ENCODE peak calls at places on chromosomes 5 and 9, in four cellular contexts. F is CD8-positive, alpha-beta T cell; V is IMR-90; K is upper lobe of right lung. X is an unnamed sample. For H3K27me3, the result is how much of the 10 kb centered on the place peaks cover.

GRCh38 chr9:17905356-17906203 is 326.7 kb downstream of the SH3GL2 start:
- DNase-seq in F (no peak), V (no peak), K (no peak), X (no peak)

GRCh38 chr5:9820696-9821449 is 190.7 kb upstream of the TAS2R1 start:
- DNase-seq in F (no peak), V (peak), K (no peak), X (no peak)

GRCh38 chr5:143401846-143402463 is 1.5 kb downstream of the NR3C1 start:
- DNase-seq in F (no peak), V (peak), K (no peak), X (peak)

GRCh38 chr9:131366745-131367401 is 27.0 kb upstream of the PRRC2B start:
- DNase-seq in F (no peak), V (peak), K (no peak), X (peak)

GRCh38 chr5:1129725-1130082 is 17.8 kb upstream of the SLC12A7 start:
- DNase-seq in F (no peak), V (no peak), K (no peak), X (no peak)

GRCh38 chr5:81848368-81848767 is 97.5 kb upstream of the SSBP2 start:
- DNase-seq in F (no peak), V (no peak), K (no peak), X (no peak)

GRCh38 chr5:6026766-6027165 is 351.6 kb downstream of the MED10 start:
- DNase-seq in F (no peak), V (no peak), K (no peak), X (no peak)

GRCh38 chr5:153896701-153897100 is 142.0 kb downstream of the FAM114A2 start:
- DNase-seq in F (no peak), V (peak), K (no peak), X (peak)

GRCh38 chr9:78280982-78281668 is 15.8 kb upstream of the PSAT1 start:
- DNase-seq in F (no peak), V (peak), K (peak), X (no peak)

GRCh38 chr5:87787640-87788039 is 374.9 kb upstream of the CCNH start:
- DNase-seq in F (no peak), V (no peak), K (no peak), X (no peak)

GRCh38 chr5:171736976-171737848 is 48.4 kb upstream of the SMIM23 start:
- DNase-seq in F (no peak), V (no peak), K (peak), X (no peak)

GRCh38 chr5:170860415-170860814 is 1.4 kb upstream of the RANBP17 start:
- DNase-seq in F (no peak), V (no peak), K (no peak), X (no peak)

GRCh38 chr5:61449756-61450155 is 117.7 kb downstream of the ZSWIM6 start:
- DNase-seq in F (no peak), V (no peak), K (no peak), X (peak)

GRCh38 chr5:107551088-107551487 is 119.6 kb downstream of the EFNA5 start:
- DNase-seq in F (no peak), V (no peak), K (no peak), X (no peak)

GRCh38 chr5:9192286-9192685 is 353.6 kb downstream of the SEMA5A start:
- DNase-seq in F (no peak), V (no peak), K (no peak), X (no peak)

GRCh38 chr5:1009359-1010180 is 968 bp downstream of the NKD2 start:
- DNase-seq in F (no peak), V (no peak), K (peak), X (no peak)

GRCh38 chr5:115150512-115150911 is 19.2 kb downstream of the TRIM36 start:
- DNase-seq in F (no peak), V (no peak), K (no peak), X (no peak)

GRCh38 chr5:8033261-8033660 is 164.3 kb downstream of the MTRR start:
- DNase-seq in F (no peak), V (no peak), K (no peak), X (no peak)

GRCh38 chr5:177313561-177314259 is 2.0 kb upstream of the MXD3 start:
- DNase-seq in F (no peak), V (no peak), K (no peak), X (no peak)

GRCh38 chr9:108297025-108297424 is 558.8 kb downstream of the ACTL7B start:
- DNase-seq in F (no peak), V (peak), K (peak), X (no peak)

GRCh38 chr5:55692106-55692417 is 20.1 kb downstream of the SLC38A9 start:
- DNase-seq in F (no peak), V (no peak), K (no peak), X (no peak)

GRCh38 chr5:119088438-119088837 is 17.6 kb downstream of the DMXL1 start:
- DNase-seq in F (no peak), V (peak), K (no peak), X (no peak)

GRCh38 chr9:124212381-124213050 is 45.2 kb upstream of the NEK6 start:
- DNase-seq in F (no peak), V (peak), K (peak), X (peak)

GRCh38 chr9:77005216-77005615 is 14.2 kb upstream of the FOXB2 start:
- DNase-seq in F (no peak), V (no peak), K (no peak), X (no peak)

GRCh38 chr9:4262735-4263141 is 37.1 kb downstream of the GLIS3 start:
- DNase-seq in F (no peak), V (peak), K (no peak), X (peak)

GRCh38 chr5:158264264-158264663 is 405.3 kb upstream of the CLINT1 start:
- DNase-seq in F (no peak), V (no peak), K (no peak), X (no peak)

GRCh38 chr5:10478436-10478835 is 36.8 kb downstream of the ROPN1L start:
- DNase-seq in F (no peak), V (peak), K (no peak), X (no peak)

GRCh38 chr5:123059455-123059854 is 22.9 kb upstream of the PPIC start:
- DNase-seq in F (no peak), V (no peak), K (no peak), X (no peak)

GRCh38 chr5:136053336-136054121 is 24.7 kb downstream of the TGFBI start:
- DNase-seq in F (no peak), V (peak), K (no peak), X (peak)

GRCh38 chr5:136055612-136056302 is 27.0 kb downstream of the TGFBI start:
- DNase-seq in F (no peak), V (no peak), K (no peak), X (no peak)

GRCh38 chr5:136056336-136056735 is 27.5 kb downstream of the TGFBI start:
- DNase-seq in F (no peak), V (no peak), K (no peak), X (no peak)

GRCh38 chr5:136052692-136053335 is 24.0 kb downstream of the TGFBI start:
- DNase-seq in F (no peak), V (no peak), K (no peak), X (no peak)

DNA sequence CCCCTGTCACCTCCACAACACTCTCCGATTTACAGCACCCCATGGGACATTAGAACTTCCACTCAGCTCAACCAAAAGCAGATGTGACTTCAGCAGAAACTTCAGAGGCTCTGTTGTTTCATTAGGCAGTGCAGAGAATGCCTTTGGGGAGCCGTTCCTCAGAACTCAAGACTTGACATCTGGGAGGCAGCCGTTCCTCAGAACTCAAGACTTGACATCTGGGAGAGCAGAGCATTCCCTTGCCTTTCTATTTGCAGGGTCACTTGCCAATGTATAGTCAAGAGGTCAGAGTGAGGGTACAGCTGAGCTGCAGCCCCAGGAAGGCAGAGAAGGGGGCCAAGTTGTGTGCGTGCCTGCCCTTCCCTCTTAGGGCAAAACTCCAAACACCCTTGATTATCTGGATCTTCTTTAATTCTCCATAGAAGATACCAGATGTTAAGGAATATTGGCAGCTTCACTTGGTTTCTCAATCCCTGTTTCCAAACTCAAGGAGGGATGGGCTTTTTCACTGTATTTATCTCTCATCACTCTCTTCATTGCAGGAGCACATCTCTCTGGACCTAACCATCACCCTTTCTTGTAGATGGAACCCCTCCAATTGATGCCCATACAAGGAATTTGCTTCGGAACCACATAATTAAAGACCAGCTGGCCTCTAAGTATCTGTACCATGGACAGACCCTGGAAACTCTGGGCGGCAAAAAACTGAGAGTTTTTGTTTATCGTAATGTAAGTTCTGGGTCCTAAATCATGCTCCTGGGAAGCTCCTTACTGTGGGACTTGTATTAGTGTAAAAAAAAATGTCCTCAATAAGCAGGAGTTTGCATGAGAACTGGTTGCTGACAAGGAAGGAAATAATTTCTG is 25.6 kb downstream of the TGFBI start:
- DNase-seq in F (no peak), V (peak), K (no peak), X (no peak)
- H3K4me3 ChIP-seq in F (no peak), V (no peak), K (no peak), X (no peak)

GRCh38 chr5:180813418-180813817 is 10.8 kb upstream of the MGAT1 start:
- DNase-seq in F (no peak), V (no peak), K (peak), X (no peak)
- TF ChIP-seq CTCF in F (no peak), V (no peak), K (no peak), X (no peak)

DNA sequence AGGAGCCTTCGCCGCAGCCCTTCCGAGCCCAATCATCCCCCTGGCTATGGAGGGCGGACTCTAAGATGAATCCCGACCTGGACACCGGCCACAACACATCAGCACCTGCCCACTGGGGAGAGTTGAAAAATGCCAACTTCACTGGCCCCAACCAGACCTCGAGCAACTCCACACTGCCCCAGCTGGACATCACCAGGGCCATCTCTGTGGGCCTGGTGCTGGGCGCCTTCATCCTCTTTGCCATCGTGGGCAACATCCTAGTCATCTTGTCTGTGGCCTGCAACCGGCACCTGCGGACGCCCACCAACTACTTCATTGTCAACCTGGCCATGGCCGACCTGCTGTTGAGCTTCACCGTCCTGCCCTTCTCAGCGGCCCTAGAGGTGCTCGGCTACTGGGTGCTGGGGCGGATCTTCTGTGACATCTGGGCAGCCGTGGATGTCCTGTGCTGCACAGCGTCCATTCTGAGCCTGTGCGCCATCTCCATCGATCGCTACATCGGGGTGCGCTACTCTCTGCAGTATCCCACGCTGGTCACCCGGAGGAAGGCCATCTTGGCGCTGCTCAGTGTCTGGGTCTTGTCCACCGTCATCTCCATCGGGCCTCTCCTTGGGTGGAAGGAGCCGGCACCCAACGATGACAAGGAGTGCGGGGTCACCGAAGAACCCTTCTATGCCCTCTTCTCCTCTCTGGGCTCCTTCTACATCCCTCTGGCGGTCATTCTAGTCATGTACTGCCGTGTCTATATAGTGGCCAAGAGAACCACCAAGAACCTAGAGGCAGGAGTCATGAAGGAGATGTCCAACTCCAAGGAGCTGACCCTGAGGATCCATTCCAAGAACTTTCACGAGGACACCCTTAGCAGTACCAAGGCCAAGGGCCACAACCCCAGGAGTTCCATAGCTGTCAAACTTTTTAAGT is 819 bp downstream of the ADRA1B start:
- DNase-seq in F (no peak), V (no peak), K (no peak), X (no peak)
- H3K27me3 ChIP-seq in F (under half), V (under half), K (under half), X (under half)

GRCh38 chr9:88987646-88988045 is 3.6 kb upstream of the S1PR3 start:
- DNase-seq in F (no peak), V (no peak), K (no peak), X (no peak)

GRCh38 chr9:88983865-88984542 is 7.3 kb upstream of the S1PR3 start:
- DNase-seq in F (no peak), V (no peak), K (no peak), X (no peak)

GRCh38 chr9:88980732-88981336 is 10.4 kb upstream of the S1PR3 start:
- DNase-seq in F (no peak), V (peak), K (no peak), X (no peak)

GRCh38 chr9:88985616-88986015 is 5.7 kb upstream of the S1PR3 start:
- DNase-seq in F (no peak), V (no peak), K (no peak), X (no peak)

GRCh38 chr9:88984543-88984883 is 6.8 kb upstream of the S1PR3 start:
- DNase-seq in F (no peak), V (no peak), K (no peak), X (peak)
- H3K4me3 ChIP-seq in F (no peak), V (no peak), K (no peak), X (no peak)

GRCh38 chr5:163306421-163306820 is 131.0 kb upstream of the CCNG1 start:
- DNase-seq in F (no peak), V (no peak), K (no peak), X (peak)
- TF ChIP-seq CTCF in F (no peak), V (no peak), K (peak), X (peak)

GRCh38 chr5:139803978-139804377 is 8.4 kb downstream of the PSD2 start:
- DNase-seq in F (no peak), V (no peak), K (no peak), X (no peak)
- H3K27me3 ChIP-seq in F (under half), V (half or more), K (under half), X (under half)

GRCh38 chr5:19886123-19886921 is 101.7 kb downstream of the CDH18 start:
- DNase-seq in F (no peak), V (peak), K (no peak), X (peak)
- H3K4me3 ChIP-seq in F (no peak), V (no peak), K (no peak), X (no peak)

X was measured in bronchial epithelial cell.